ENCODE peak calls at places on chromosomes 13 and 19, in six cellular contexts. U, R, V, E, N and X are unnamed samples.

GRCh38 chr19:53545271-53546065 is 7.5 kb downstream of the ZNF331 start:
- DNase-seq in U (no peak), E (no peak), N (no peak), R (no peak), V (no peak), X (no peak)

GRCh38 chr19:45862564-45863334 is at the start of gene SYMPK:
- DNase-seq in U (peak; percentile 99), N (peak; percentile 96), R (peak; percentile 99), E (peak; percentile 99), V (peak; percentile 99), X (peak; percentile 98)

GRCh38 chr19:24040621-24041020 is 46.4 kb upstream of the ZNF254 start:
- DNase-seq in U (no peak), R (no peak), E (no peak), V (no peak), N (no peak), X (no peak)

GRCh38 chr19:8831832-8832131 is 322 bp downstream of the ZNF558 start:
- DNase-seq in R (no peak), V (no peak), E (no peak), U (no peak), N (no peak), X (no peak)

GRCh38 chr13:89458456-89458855 is 1787.3 kb downstream of the SLITRK5 start:
- DNase-seq in R (no peak), V (no peak), U (no peak), E (no peak), N (no peak), X (no peak)

GRCh38 chr13:64709079-64709478 is 2521.1 kb downstream of the PCDH9 start:
- DNase-seq in V (no peak), N (no peak), U (no peak), R (no peak), E (no peak), X (no peak)

GRCh38 chr19:10858204-10858828 is 10.1 kb downstream of the C19orf38 start:
- DNase-seq in N (peak; percentile 55), U (no peak), V (peak; percentile 64), E (no peak), R (peak; percentile 53), X (no peak)

GRCh38 chr19:47587295-47587694 is 14.3 kb upstream of the ZNF541 start:
- DNase-seq in V (no peak), U (no peak), E (no peak), N (no peak), R (no peak), X (no peak)

GRCh38 chr13:47932953-47933687 is 68.0 kb downstream of the SUCLA2 start:
- DNase-seq in E (no peak), U (no peak), V (no peak), R (no peak), N (no peak), X (no peak)

GRCh38 chr19:38006361-38007045 is 99.5 kb downstream of the SIPA1L3 start:
- DNase-seq in N (no peak), E (no peak), V (no peak), U (no peak), R (no peak), X (no peak)

GRCh38 chr13:24086642-24087041 is 73.9 kb upstream of the SPATA13 start:
- DNase-seq in V (no peak), N (no peak), R (peak; percentile 32), E (no peak), U (no peak), X (no peak)

GRCh38 chr19:46478356-46478986 is 7.1 kb upstream of the PNMA8A start:
- DNase-seq in U (no peak), V (peak; percentile 60), N (no peak), E (no peak), R (no peak), X (no peak)

GRCh38 chr19:9306443-9306842 is 3.2 kb downstream of the ZNF699 start:
- DNase-seq in R (no peak), N (no peak), U (no peak), V (no peak), E (no peak), X (no peak)

GRCh38 chr19:21568816-21569496 is 63.6 kb downstream of the ZNF429 start:
- DNase-seq in U (peak; percentile 85), E (peak; percentile 91), V (no peak), N (no peak), R (no peak), X (no peak)

GRCh38 chr13:21343659-21344058 is 115.4 kb downstream of the ZDHHC20 start:
- DNase-seq in V (no peak), R (no peak), U (no peak), N (no peak), E (no peak), X (no peak)

GRCh38 chr13:75960538-75960994 is 324.4 kb downstream of the LMO7 start:
- DNase-seq in N (no peak), R (no peak), V (no peak), E (no peak), U (no peak), X (no peak)

GRCh38 chr13:111474136-111475002 is 153.9 kb downstream of the TEX29 start:
- DNase-seq in N (peak; percentile 20), R (peak; percentile 56), V (no peak), E (no peak), U (no peak), X (no peak)

GRCh38 chr19:14203258-14203657 is 2.7 kb downstream of the ADGRL1 start:
- DNase-seq in E (no peak), R (no peak), N (no peak), V (peak; percentile 41), U (no peak), X (no peak)

GRCh38 chr19:46241676-46242075 is 12.1 kb downstream of the IGFL1 start:
- DNase-seq in N (no peak), R (no peak), U (no peak), E (no peak), V (no peak), X (no peak)

GRCh38 chr13:95115525-95115924 is 185.7 kb downstream of the ABCC4 start:
- DNase-seq in U (no peak), N (no peak), R (no peak), E (no peak), V (no peak), X (no peak)

GRCh38 chr19:47593860-47594259 is 15.1 kb upstream of the BICRA start:
- DNase-seq in N (no peak), R (no peak), U (no peak), E (no peak), V (no peak), X (no peak)

GRCh38 chr13:100382787-100383186 is 205.8 kb downstream of the GGACT start:
- DNase-seq in U (no peak), R (no peak), V (no peak), E (no peak), N (no peak), X (no peak)

GRCh38 chr19:1318678-1319471 is 33.2 kb downstream of the EFNA2 start:
- DNase-seq in V (no peak), N (no peak), U (no peak), E (no peak), R (no peak), X (no peak)

GRCh38 chr13:84609716-84610115 is 727.4 kb upstream of the SLITRK1 start:
- DNase-seq in R (no peak), N (no peak), E (no peak), U (no peak), V (no peak), X (no peak)

GRCh38 chr13:60146491-60146890 is 17.2 kb downstream of the DIAPH3 start:
- DNase-seq in E (no peak), N (no peak), U (no peak), R (no peak), V (no peak), X (no peak)

GRCh38 chr13:48578516-48579166 is 45.8 kb upstream of the RCBTB2 start:
- DNase-seq in V (no peak), U (no peak), E (no peak), R (no peak), N (no peak), X (no peak)

GRCh38 chr13:31588331-31588730 is 151.0 kb upstream of the RXFP2 start:
- DNase-seq in V (no peak), N (no peak), E (no peak), R (no peak), U (no peak), X (no peak)

DNA sequence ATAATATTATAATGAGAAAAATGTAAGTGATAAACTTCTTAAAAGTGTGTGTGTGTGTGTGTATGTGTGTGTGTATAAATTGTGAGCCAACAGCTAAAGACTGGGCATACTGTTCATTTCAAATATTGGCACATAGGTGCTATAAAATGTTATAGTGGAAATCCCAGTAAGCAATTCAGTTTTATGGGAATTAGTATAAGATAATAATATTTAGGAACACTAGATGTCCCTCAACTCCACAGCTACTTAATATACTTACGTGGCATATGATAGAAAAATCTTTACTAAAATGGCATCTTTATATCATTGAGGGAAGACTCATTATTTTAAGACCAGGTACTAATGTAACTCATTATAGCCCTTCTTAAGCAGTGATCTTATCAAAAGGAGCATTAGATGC is 266.3 kb downstream of the MAB21L1 start:
- DNase-seq in E (no peak), N (no peak), R (no peak), V (no peak), U (no peak), X (no peak)
- TF ChIP-seq CTCF in E (no peak), N (no peak), R (no peak), V (no peak), U (no peak), X (no peak)

GRCh38 chr19:40013991-40014390 is 17.1 kb downstream of the ZNF546 start:
- DNase-seq in R (no peak), E (no peak), N (no peak), V (no peak), U (no peak), X (no peak)
- TF ChIP-seq CTCF in R (no peak), E (no peak), N (no peak), V (no peak), U (no peak), X (no peak)

GRCh38 chr13:110225007-110225406 is 82.0 kb downstream of the COL4A1 start:
- DNase-seq in N (no peak), U (no peak), E (no peak), R (no peak), V (no peak), X (no peak)

GRCh38 chr13:110225609-110226008 is 81.3 kb downstream of the COL4A1 start:
- DNase-seq in E (no peak), R (no peak), U (no peak), V (no peak), N (no peak), X (no peak)

GRCh38 chr13:110218601-110219201 is 88.3 kb downstream of the COL4A1 start:
- DNase-seq in R (no peak), V (no peak), E (peak; percentile 64), U (no peak), N (no peak), X (no peak)

GRCh38 chr13:110217811-110218210 is 89.1 kb downstream of the COL4A1 start:
- DNase-seq in E (no peak), V (no peak), R (no peak), N (no peak), U (no peak), X (no peak)

GRCh38 chr13:110221331-110221730 is 85.6 kb downstream of the COL4A1 start:
- DNase-seq in N (no peak), R (no peak), E (no peak), V (no peak), U (no peak), X (no peak)
- TF ChIP-seq CTCF in N (no peak), R (no peak), E (no peak), V (no peak), U (no peak), X (no peak)

DNA sequence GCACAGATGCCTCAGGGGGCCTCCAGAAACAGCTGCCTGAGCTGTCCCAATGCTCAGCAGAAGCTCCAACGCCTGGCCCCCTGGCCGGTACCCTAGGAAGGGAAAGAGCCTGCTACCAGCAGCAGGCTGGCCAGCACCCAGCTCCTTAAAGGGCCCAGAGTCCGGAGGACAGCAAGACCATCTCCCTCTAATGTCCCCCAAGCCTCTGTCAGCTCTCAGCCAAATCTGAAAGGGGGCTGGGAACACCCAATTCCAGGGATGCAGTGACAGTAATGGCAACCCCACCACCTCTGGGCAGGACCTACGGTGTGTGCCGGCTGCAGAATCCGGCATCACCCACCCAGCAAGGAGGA is 4.2 kb downstream of the PPP6R1 start:
- DNase-seq in E (no peak), V (no peak), R (no peak), N (no peak), U (no peak), X (no peak)
- TF ChIP-seq CTCF in E (no peak), V (no peak), R (no peak), N (no peak), U (no peak), X (no peak)